ENCODE peak calls at places on chromosomes 6 and 20, in five cellular contexts. S, Q, R, P and Y are unnamed samples.
A peak's percentile ranks its signal among the peaks of the same experiment; 100 is the strongest.

GRCh38 chr6:116971959-116972358 is 94.9 kb downstream of the RFX6 start:
- DNase-seq in P (peak; percentile 31), Q (peak; percentile 56), S (no peak), R (no peak), Y (peak; percentile 6)

GRCh38 chr20:11159728-11160127 is 485.9 kb upstream of the JAG1 start:
- DNase-seq in Q (no peak), P (peak; percentile 91), R (no peak), S (peak; percentile 36), Y (no peak)

GRCh38 chr20:10185741-10186558 is 32.7 kb upstream of the SNAP25 start:
- DNase-seq in P (no peak), S (no peak), R (no peak), Q (no peak), Y (no peak)

GRCh38 chr6:79249136-79249535 is 14.7 kb upstream of the HMGN3 start:
- DNase-seq in R (no peak), S (no peak), Q (no peak), P (no peak), Y (no peak)

GRCh38 chr6:167678102-167679101 is 148.3 kb upstream of the AFDN start:
- DNase-seq in R (no peak), P (no peak), Q (peak; percentile 87), S (peak; percentile 70), Y (peak; percentile 92)

GRCh38 chr20:34997171-34997570 is 41.5 kb downstream of the MYH7B start:
- DNase-seq in S (peak; percentile 80), Q (no peak), P (peak; percentile 15), R (no peak), Y (peak; percentile 59)

GRCh38 chr20:17771206-17772004 is 71.6 kb downstream of the BANF2 start:
- DNase-seq in S (no peak), R (no peak), Q (no peak), P (no peak), Y (no peak)

GRCh38 chr6:99609839-99610489 is 3.3 kb downstream of the PRDM13 start:
- DNase-seq in P (no peak), R (no peak), S (no peak), Q (no peak), Y (no peak)

GRCh38 chr6:87762116-87762515 is 60.1 kb upstream of the AKIRIN2 start:
- DNase-seq in P (no peak), S (peak; percentile 52), Q (no peak), R (no peak), Y (no peak)

GRCh38 chr20:24738981-24739633 is 210.0 kb upstream of the CST7 start:
- DNase-seq in P (no peak), Q (no peak), R (no peak), S (no peak), Y (no peak)

GRCh38 chr6:107021786-107022185 is 6.2 kb upstream of the MTRES1 start:
- DNase-seq in P (no peak), R (no peak), S (no peak), Q (no peak), Y (no peak)

GRCh38 chr6:46419576-46420002 is 71.7 kb downstream of the RCAN2 start:
- DNase-seq in Q (peak; percentile 69), P (peak; percentile 67), S (peak; percentile 52), R (no peak), Y (peak; percentile 24)

GRCh38 chr6:141977782-141978181 is 154.9 kb upstream of the GJE1 start:
- DNase-seq in Q (no peak), P (no peak), R (no peak), S (no peak), Y (no peak)

GRCh38 chr20:56630506-56631317 is 1.6 kb downstream of the TFAP2C start:
- DNase-seq in S (no peak), Q (peak; percentile 76), R (no peak), P (no peak), Y (peak; percentile 88)

GRCh38 chr6:121247386-121247785 is 86.9 kb downstream of the TBC1D32 start:
- DNase-seq in P (peak; percentile 80), S (no peak), R (no peak), Q (no peak), Y (no peak)

GRCh38 chr6:116251568-116252384 is 2.1 kb downstream of the TSPYL4 start:
- DNase-seq in S (no peak), R (no peak), Q (peak; percentile 27), P (peak; percentile 80), Y (no peak)

GRCh38 chr6:147868493-147869222 is 360.2 kb downstream of the SAMD5 start:
- DNase-seq in Q (no peak), R (no peak), S (no peak), P (peak; percentile 3), Y (no peak)

GRCh38 chr6:6798430-6798829 is 209.9 kb downstream of the LY86 start:
- DNase-seq in P (no peak), Q (no peak), R (no peak), S (no peak), Y (no peak)

GRCh38 chr6:33317418-33317667 is 201 bp downstream of the ZBTB22 start:
- DNase-seq in S (no peak), P (no peak), Q (no peak), R (no peak), Y (peak; percentile 97)

GRCh38 chr20:23692725-23693124 is 3.9 kb upstream of the CST4 start:
- DNase-seq in S (no peak), Q (no peak), R (no peak), P (no peak), Y (no peak)

GRCh38 chr6:136774228-136775041 is 17.8 kb downstream of the MAP3K5 start:
- DNase-seq in Q (no peak), S (no peak), R (no peak), P (peak; percentile 85), Y (no peak)

GRCh38 chr20:24650091-24650490 is 180.7 kb downstream of the SYNDIG1 start:
- DNase-seq in Q (no peak), R (no peak), S (no peak), P (peak; percentile 89), Y (no peak)

GRCh38 chr6:74651948-74652347 is 553.9 kb downstream of the COL12A1 start:
- DNase-seq in Q (no peak), P (peak; percentile 13), R (no peak), S (no peak), Y (no peak)

GRCh38 chr6:167896648-167897047 is 69.9 kb downstream of the AFDN start:
- DNase-seq in Q (no peak), S (no peak), P (no peak), R (no peak), Y (no peak)

GRCh38 chr6:29552512-29553051 is 7.0 kb downstream of the UBD start:
- DNase-seq in S (no peak), R (no peak), P (peak; percentile 79), Q (peak; percentile 35), Y (peak; percentile 61)

GRCh38 chr6:80329496-80329895 is 223.0 kb downstream of the BCKDHB start:
- DNase-seq in P (no peak), S (no peak), Q (peak; percentile 52), R (no peak), Y (no peak)

GRCh38 chr20:56443654-56444540 is 24.5 kb upstream of the RTF2 start:
- DNase-seq in P (peak; percentile 90), Q (no peak), S (peak; percentile 51), R (no peak), Y (peak; percentile 36)

GRCh38 chr6:111980168-111980567 is 73.7 kb upstream of the CCN6 start:
- DNase-seq in S (no peak), Q (no peak), R (no peak), P (peak; percentile 73), Y (no peak)

DNA sequence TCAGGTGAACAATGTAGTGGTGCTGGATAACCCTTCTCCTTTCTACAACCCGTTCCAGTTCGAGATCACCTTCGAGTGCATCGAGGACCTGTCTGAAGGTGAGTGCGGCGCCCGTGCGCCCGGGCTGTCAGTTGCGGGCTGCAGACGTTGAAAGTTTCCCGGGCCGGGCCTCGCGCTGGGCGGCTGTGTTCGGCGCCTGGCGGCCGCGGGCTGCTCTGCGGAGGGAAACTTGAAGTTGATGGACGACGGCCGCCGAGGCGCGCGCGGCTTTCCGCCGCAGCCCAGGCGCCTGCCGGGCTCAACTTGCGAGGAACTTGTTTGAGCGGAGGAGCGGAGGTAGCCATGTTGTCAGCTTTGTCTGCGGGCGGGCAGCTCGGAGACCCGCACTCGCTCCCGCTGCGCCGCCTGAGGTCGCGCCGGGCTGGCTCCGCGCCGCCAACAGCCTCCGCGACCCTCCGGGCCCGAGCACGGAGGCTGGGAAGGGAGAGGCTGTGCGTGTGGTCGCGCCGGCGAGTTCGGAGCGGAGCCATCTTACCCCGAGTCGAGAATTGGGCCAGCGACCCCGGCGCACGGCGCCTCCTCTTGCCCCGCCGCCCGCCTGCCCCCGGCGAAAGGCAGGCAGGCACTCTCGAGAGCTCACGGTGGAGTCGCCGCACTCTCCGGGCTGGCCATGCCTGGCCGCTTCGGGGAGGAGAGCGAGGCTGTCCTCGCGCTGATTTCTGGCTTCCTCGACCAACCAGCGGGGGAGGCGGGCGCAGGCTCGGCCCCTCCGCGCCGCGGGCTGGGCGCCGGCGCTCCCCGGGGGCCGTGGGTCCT is 681 bp downstream of the ASF1A start:
- DNase-seq in P (peak; percentile 66), Q (peak; percentile 67), S (peak; percentile 83), R (peak; percentile 9), Y (peak; percentile 73)
- H3K27me3 ChIP-seq in P (no peaks in the 10 kb centered on the region), Q (no peaks in the 10 kb centered on the region), S (no peaks in the 10 kb centered on the region), R (no peaks in the 10 kb centered on the region), Y (no peaks in the 10 kb centered on the region)

DNA sequence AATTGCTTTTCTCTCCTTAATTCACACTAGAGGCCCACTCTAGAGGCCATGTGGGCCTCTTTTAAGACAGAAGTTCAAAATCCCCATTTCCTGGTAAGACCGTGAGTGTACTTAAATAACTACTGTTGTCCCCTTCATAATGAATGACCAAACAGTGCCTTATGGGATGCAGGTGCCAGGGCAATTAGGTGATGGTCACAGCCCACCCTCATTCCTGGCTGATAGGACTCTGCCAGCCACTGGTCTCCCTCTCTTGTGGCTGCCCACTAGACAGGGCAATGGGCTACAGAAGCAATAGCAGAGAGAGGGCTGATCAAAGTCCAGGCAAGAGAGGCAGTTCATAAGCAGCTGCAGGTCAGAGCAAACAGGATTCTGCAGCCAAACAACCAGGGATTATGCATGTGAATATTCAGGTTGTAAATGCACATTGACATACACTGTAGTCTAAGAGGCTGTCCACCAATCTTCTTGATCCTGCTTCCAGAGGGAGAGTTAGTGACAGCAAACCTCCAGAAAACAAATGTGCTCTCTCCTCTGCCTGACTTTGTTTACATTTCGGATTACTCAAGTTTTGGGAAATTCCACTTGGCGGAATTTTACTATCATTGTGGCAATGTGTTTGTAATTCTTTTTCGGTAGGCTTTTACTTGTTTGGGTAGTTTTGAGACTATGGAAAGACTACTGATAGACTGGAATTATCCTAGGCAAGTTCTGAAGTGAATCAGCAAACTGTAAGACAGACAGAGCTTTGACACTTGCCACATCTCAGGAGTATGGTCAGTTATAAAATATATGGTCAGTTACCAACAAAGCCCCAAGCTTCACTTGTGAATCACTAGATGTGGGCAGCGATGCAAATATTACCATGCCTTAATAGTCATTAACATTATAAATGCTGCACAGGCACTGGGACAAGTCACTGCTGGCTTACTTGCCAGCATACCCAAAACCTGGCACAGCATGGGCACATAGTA is 12.8 kb downstream of the PTPRK start:
- DNase-seq in R (no peak), Q (no peak), P (peak; percentile 79), S (no peak), Y (no peak)
- H3K4me3 ChIP-seq in R (no peak overlapping the region), Q (no peak overlapping the region), P (no peak overlapping the region), S (no peak overlapping the region), Y (no peak overlapping the region)

DNA sequence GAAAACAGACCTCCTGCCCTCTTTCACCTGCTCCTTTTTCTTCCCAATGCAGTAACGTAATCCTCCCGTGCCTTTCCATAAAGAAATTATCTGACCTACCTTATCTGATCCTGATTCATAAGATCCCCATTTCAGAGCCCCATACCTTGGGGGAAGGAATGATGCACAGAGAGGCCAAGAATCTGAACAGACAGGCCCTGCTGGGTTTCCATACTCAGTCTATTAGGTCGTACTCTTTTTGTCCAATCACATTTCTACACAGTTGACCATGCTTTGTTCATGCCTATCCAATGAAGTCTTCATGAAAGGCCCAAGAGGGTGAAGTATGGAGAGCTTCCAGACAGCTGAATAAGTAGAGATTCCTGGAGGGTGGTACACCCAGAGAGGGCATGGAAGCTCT is 25.3 kb downstream of the SRPK1 start:
- DNase-seq in S (no peak), P (peak; percentile 12), R (no peak), Q (no peak), Y (no peak)
- H3K36me3 ChIP-seq in S (no peaks in the 10 kb centered on the region), P (no peaks in the 10 kb centered on the region), R (no peaks in the 10 kb centered on the region), Q (peaks cover 11% of the 10 kb centered on the region), Y (peaks cover 2% of the 10 kb centered on the region)

GRCh38 chr6:161295784-161296183 is 21.9 kb upstream of the AGPAT4 start:
- DNase-seq in Q (no peak), P (no peak), R (no peak), S (no peak), Y (no peak)
- H3K27me3 ChIP-seq in Q (no peaks in the 10 kb centered on the region), P (no peaks in the 10 kb centered on the region), R (no peaks in the 10 kb centered on the region), S (no peaks in the 10 kb centered on the region), Y (no peaks in the 10 kb centered on the region)